ENCODE peak calls at places on chromosomes 4 and X, in seven cellular contexts. E is transverse colon, L is fibroblast of the aortic adventitia, Z is AG04450, M is choroid plexus epithelial cell, O is psoas muscle, W is heart right ventricle. J is an unnamed sample.

GRCh38 chrX:109856974-109857373 is 123.9 kb upstream of the ACSL4 start:
- DNase-seq in E (no peak), L (peak; percentile 62), Z (no peak), M (peak; percentile 56), O (no peak), W (no peak), J (no peak)

GRCh38 chr4:15675363-15675762 is 6.3 kb upstream of the FAM200B start:
- DNase-seq in E (no peak), L (no peak), Z (no peak), M (no peak), O (no peak), W (no peak), J (no peak)

GRCh38 chr4:47719576-47719975 is 118.3 kb downstream of the CORIN start:
- DNase-seq in E (no peak), L (no peak), Z (no peak), M (peak; percentile 33), O (no peak), W (no peak), J (no peak)

GRCh38 chrX:55056820-55057690 is 17.8 kb upstream of the PAGE2B start:
- DNase-seq in E (no peak), L (peak; percentile 56), Z (no peak), M (peak; percentile 75), O (no peak), W (no peak), J (no peak)

GRCh38 chr4:71004281-71004851 is 10.9 kb downstream of the DCK start:
- DNase-seq in E (peak; percentile 49), L (no peak), Z (no peak), M (no peak), O (no peak), W (no peak), J (no peak)

GRCh38 chrX:140765043-140765784 is 55.7 kb downstream of the LINC00632 start:
- DNase-seq in E (no peak), L (peak; percentile 62), Z (peak; percentile 26), M (peak; percentile 51), O (no peak), W (no peak), J (peak; percentile 9)

GRCh38 chrX:153519569-153520285 is 2.3 kb downstream of the ATP2B3 start:
- DNase-seq in E (no peak), L (peak; percentile 37), Z (no peak), M (peak; percentile 26), O (no peak), W (no peak), J (no peak)

GRCh38 chr4:139768913-139769312 is 103.3 kb downstream of the MGST2 start:
- DNase-seq in E (no peak), L (no peak), Z (no peak), M (peak; percentile 14), O (no peak), W (no peak), J (no peak)

GRCh38 chrX:46569621-46570020 is 3.9 kb upstream of the CHST7 start:
- DNase-seq in E (no peak), L (no peak), Z (no peak), M (no peak), O (no peak), W (peak; percentile 26), J (no peak)

GRCh38 chr4:184355857-184356256 is 118.5 kb downstream of the IRF2 start:
- DNase-seq in E (no peak), L (no peak), Z (no peak), M (no peak), O (no peak), W (no peak), J (no peak)

GRCh38 chrX:130606415-130606814 is 204.6 kb downstream of the RBMX2 start:
- DNase-seq in E (no peak), L (no peak), Z (no peak), M (no peak), O (no peak), W (no peak), J (no peak)

GRCh38 chr4:926538-926937 is 5.6 kb downstream of the GAK start:
- DNase-seq in E (peak; percentile 47), L (peak; percentile 10), Z (no peak), M (no peak), O (peak; percentile 53), W (no peak), J (no peak)

GRCh38 chr4:140099993-140100392 is 54.0 kb downstream of the MAML3 start:
- DNase-seq in E (peak; percentile 38), L (no peak), Z (no peak), M (no peak), O (peak; percentile 60), W (peak; percentile 48), J (no peak)

GRCh38 chrX:17359500-17359899 is 15.5 kb upstream of the NHS start:
- DNase-seq in E (no peak), L (peak; percentile 41), Z (no peak), M (peak; percentile 3), O (no peak), W (no peak), J (peak; percentile 31)

GRCh38 chrX:119488749-119489148 is 20.5 kb downstream of the SLC25A5 start:
- DNase-seq in E (peak; percentile 73), L (peak; percentile 71), Z (no peak), M (peak; percentile 58), O (no peak), W (peak; percentile 53), J (no peak)

GRCh38 chr4:1172971-1173757 is 781 bp upstream of the SPON2 start:
- DNase-seq in E (no peak), L (peak; percentile 65), Z (peak; percentile 65), M (peak; percentile 86), O (peak; percentile 73), W (no peak), J (no peak)

GRCh38 chr4:150224896-150225591 is 146.8 kb downstream of the DCLK2 start:
- DNase-seq in E (no peak), L (peak; percentile 85), Z (peak; percentile 92), M (peak; percentile 99), O (no peak), W (no peak), J (peak; percentile 95)

GRCh38 chr4:133808151-133808550 is 393.4 kb downstream of the PABPC4L start:
- DNase-seq in E (no peak), L (no peak), Z (no peak), M (peak; percentile 26), O (no peak), W (no peak), J (no peak)
- H3K4me3 ChIP-seq in E (no peak overlapping the region), L (no peak overlapping the region), Z (no peak overlapping the region), M (no peak overlapping the region), O (no peak overlapping the region), W (no peak overlapping the region), J (no peak overlapping the region)

DNA sequence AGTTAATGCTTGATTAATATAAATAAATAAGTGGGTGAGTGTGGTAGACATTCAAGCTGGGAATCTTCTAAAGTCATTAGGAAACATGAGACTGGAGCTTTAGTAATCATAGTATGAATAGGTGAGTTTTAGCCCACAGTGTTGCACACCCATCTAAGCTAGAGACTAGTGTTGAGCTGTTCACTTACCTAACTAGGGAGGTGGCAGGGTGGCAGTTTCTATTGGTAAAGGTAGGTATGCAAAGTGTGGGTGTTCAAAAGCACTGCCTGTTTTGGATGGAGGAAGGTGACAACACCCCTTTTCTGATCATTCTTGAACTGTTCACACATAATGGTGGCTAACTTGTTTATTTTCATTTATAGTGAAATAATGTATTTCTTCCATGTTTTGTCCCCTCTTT is 41.3 kb downstream of the PLS3 start:
- DNase-seq in E (no peak), L (no peak), Z (no peak), M (no peak), O (no peak), W (no peak), J (no peak)
- TF ChIP-seq CTCF in E (no peak), L (no peak), Z (no peak), M (no peak), O (no peak), W (no peak), J (no peak)

DNA sequence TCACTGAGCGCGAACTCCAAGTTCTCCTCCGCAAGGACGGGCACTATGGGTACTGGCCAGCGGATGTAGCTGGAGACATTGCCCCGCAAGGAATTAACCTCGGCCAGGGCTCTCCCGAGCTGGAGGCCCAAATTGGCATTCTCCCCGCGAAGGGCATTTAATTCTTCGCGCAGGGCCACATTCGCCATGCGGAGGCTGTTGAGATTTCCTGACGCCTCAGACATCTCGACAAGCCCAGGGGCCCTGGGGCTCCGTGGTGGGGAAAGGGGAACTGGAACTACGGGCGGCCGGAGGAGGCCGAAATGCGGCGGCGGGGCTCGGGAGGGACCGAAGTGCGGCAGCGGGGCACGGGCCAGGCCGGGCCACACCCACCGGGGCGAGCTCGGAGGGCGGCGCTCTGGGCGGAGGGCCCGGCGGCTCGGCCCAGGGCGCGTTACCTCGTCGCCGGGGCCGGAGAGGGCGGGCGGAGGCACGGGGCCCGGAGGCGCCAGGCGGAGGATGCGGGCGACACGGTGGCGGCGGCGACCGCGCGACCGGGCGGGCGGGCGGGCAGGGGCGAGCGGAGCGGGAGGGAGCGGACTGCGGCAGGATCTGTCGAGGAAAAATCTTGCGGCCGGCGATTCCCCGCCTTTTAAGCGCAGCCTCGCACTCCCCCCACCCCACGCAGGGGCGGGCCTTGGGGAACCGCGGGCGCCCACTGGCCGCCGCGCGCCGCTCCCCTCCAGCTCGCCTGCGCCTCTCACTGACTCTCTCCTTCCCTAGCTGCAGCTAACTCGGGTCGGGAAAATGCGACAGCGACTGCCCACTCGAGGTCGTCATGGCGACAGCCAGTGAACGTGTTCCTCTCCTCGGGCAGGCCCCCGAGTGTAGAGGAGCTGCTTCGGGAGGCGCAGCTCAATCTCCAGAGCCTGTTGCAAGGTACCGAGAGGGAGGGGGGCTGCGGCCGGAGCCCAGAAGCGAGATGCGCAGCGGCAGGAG is at the start of gene RTL5:
- DNase-seq in E (peak; percentile 81), L (peak; percentile 84), Z (peak; percentile 63), M (peak; percentile 87), O (peak; percentile 91), W (peak; percentile 85), J (peak; percentile 35)
- H3K4me3 ChIP-seq in E (peak within 1 kb of the TSS; percentile 17), L (peak within 1 kb of the TSS; percentile 63), Z (peak within 1 kb of the TSS; percentile 56), M (peak within 1 kb of the TSS; percentile 55), O (peak within 1 kb of the TSS; percentile 60), W (peak within 1 kb of the TSS; percentile 36), J (peak within 1 kb of the TSS; percentile 43)

GRCh38 chr4:59994118-59994517 is 1206.0 kb upstream of the ADGRL3 start:
- DNase-seq in E (no peak), L (no peak), Z (no peak), M (no peak), O (no peak), W (no peak), J (no peak)
- TF ChIP-seq CTCF in E (no peak), L (no peak), Z (no peak), M (no peak), O (no peak), W (peak; percentile 37), J (no peak)